ENCODE peak calls at places on chromosomes 13 and 19, in seven cellular contexts. V is RWPE1, I is heart right ventricle, G is right atrium auricular region, Q is mucosa of gallbladder, H is NCI-H524, C is cerebellar nuclear complex. N is an unnamed sample.

GRCh38 chr19:29714371-29714952 is 599 bp downstream of the C19orf12 start:
- DNase-seq in V (peak), I (no peak), G (no peak), Q (no peak), H (no peak), C (no peak), N (no peak)

GRCh38 chr19:49677232-49677881 is at the start of gene PRMT1:
- DNase-seq in V (no peak), I (no peak), G (no peak), Q (no peak), H (peak), C (no peak), N (no peak)

GRCh38 chr13:60411983-60412382 is 15.0 kb downstream of the TDRD3 start:
- DNase-seq in V (no peak), I (no peak), G (no peak), Q (no peak), H (no peak), C (no peak), N (no peak)

GRCh38 chr13:100881291-100881864 is 206.8 kb upstream of the TMTC4 start:
- DNase-seq in V (no peak), I (no peak), G (no peak), Q (no peak), H (no peak), C (no peak), N (no peak)

GRCh38 chr13:73913043-73913740 is 221.0 kb downstream of the KLF12 start:
- DNase-seq in V (no peak), I (no peak), G (no peak), Q (no peak), H (no peak), C (no peak), N (peak)

GRCh38 chr19:6568816-6569215 is 22.1 kb downstream of the CD70 start:
- DNase-seq in V (no peak), I (no peak), G (no peak), Q (no peak), H (no peak), C (no peak), N (no peak)

GRCh38 chr19:49666120-49666444 is 349 bp downstream of the BCL2L12 start:
- DNase-seq in V (peak), I (no peak), G (no peak), Q (no peak), H (peak), C (no peak), N (no peak)

GRCh38 chr13:74461011-74461410 is 326.8 kb upstream of the KLF12 start:
- DNase-seq in V (no peak), I (no peak), G (no peak), Q (no peak), H (no peak), C (no peak), N (no peak)

GRCh38 chr13:82675024-82675423 is 1207.2 kb downstream of the SLITRK1 start:
- DNase-seq in V (no peak), I (no peak), G (no peak), Q (no peak), H (no peak), C (no peak), N (no peak)

GRCh38 chr13:32267836-32268439 is 47.2 kb downstream of the ZAR1L start:
- DNase-seq in V (peak), I (no peak), G (no peak), Q (no peak), H (no peak), C (no peak), N (peak)

GRCh38 chr13:33855371-33855895 is 37.5 kb downstream of the RFC3 start:
- DNase-seq in V (no peak), I (no peak), G (no peak), Q (no peak), H (no peak), C (no peak), N (no peak)

GRCh38 chr19:48487944-48488343 is 18.8 kb downstream of the CYTH2 start:
- DNase-seq in V (peak), I (peak), G (no peak), Q (peak), H (no peak), C (no peak), N (peak)

GRCh38 chr13:29859971-29860370 is 9.6 kb upstream of the UBL3 start:
- DNase-seq in V (no peak), I (no peak), G (no peak), Q (no peak), H (no peak), C (no peak), N (peak)

GRCh38 chr13:98798849-98799645 is 46.6 kb upstream of the SLC15A1 start:
- DNase-seq in V (no peak), I (no peak), G (no peak), Q (no peak), H (no peak), C (no peak), N (no peak)

GRCh38 chr13:72255908-72256307 is 388.9 kb upstream of the DACH1 start:
- DNase-seq in V (peak), I (no peak), G (no peak), Q (peak), H (peak), C (no peak), N (peak)

GRCh38 chr19:41928221-41928683 is at the start of gene ERFL:
- DNase-seq in V (no peak), I (no peak), G (no peak), Q (no peak), H (no peak), C (no peak), N (no peak)

N was measured in mammary epithelial cell.